ENCODE peak calls at places on chromosome 7, in six cellular contexts. B is kidney, V is keratinocyte, F is stomach, T is Peyer's patch, M is left ventricle myocardium inferior. O is an unnamed sample. For H3K36me3, the result is how much of the 10 kb centered on the place peaks cover.

GRCh38 chr7:28572321-28573058 is 160.2 kb downstream of the CREB5 start:
- DNase-seq in B (no peak), V (no peak), F (no peak), T (no peak), M (no peak), O (no peak)

GRCh38 chr7:1209097-1209496 is 23.6 kb upstream of the UNCX start:
- DNase-seq in B (no peak), V (no peak), F (no peak), T (no peak), M (no peak), O (no peak)

GRCh38 chr7:52309631-52310030 is 725.8 kb upstream of the POM121L12 start:
- DNase-seq in B (no peak), V (no peak), F (no peak), T (no peak), M (no peak), O (no peak)

GRCh38 chr7:148834605-148835004 is 49.5 kb downstream of the EZH2 start:
- DNase-seq in B (no peak), V (no peak), F (no peak), T (no peak), M (no peak), O (no peak)

GRCh38 chr7:82699773-82700186 is 256.2 kb upstream of the CACNA2D1 start:
- DNase-seq in B (no peak), V (peak), F (peak), T (no peak), M (no peak), O (no peak)

GRCh38 chr7:149071641-149072437 is 18.7 kb downstream of the ZNF786 start:
- DNase-seq in B (peak), V (no peak), F (no peak), T (no peak), M (peak), O (no peak)

GRCh38 chr7:126720232-126720631 is 532.5 kb downstream of the GRM8 start:
- DNase-seq in B (no peak), V (no peak), F (no peak), T (no peak), M (no peak), O (peak)

GRCh38 chr7:80781561-80781979 is 137.3 kb downstream of the SEMA3C start:
- DNase-seq in B (no peak), V (peak), F (peak), T (no peak), M (peak), O (no peak)

GRCh38 chr7:156460861-156461632 is 179.5 kb upstream of the RNF32 start:
- DNase-seq in B (no peak), V (no peak), F (peak), T (no peak), M (no peak), O (no peak)

GRCh38 chr7:124801330-124801895 is 35.8 kb upstream of the GPR37 start:
- DNase-seq in B (no peak), V (no peak), F (no peak), T (no peak), M (no peak), O (no peak)

GRCh38 chr7:35257251-35258124 is 3.6 kb upstream of the TBX20 start:
- DNase-seq in B (no peak), V (no peak), F (no peak), T (no peak), M (peak), O (no peak)

GRCh38 chr7:107023522-107024149 is 20.9 kb upstream of the PRKAR2B start:
- DNase-seq in B (no peak), V (no peak), F (no peak), T (no peak), M (no peak), O (no peak)

GRCh38 chr7:8362723-8363369 is 70.6 kb upstream of the NXPH1 start:
- DNase-seq in B (no peak), V (no peak), F (no peak), T (no peak), M (no peak), O (no peak)

GRCh38 chr7:5637415-5637814 is 144.0 kb downstream of the RNF216 start:
- DNase-seq in B (no peak), V (no peak), F (no peak), T (no peak), M (no peak), O (no peak)

GRCh38 chr7:86558680-86559079 is 85.0 kb upstream of the GRM3 start:
- DNase-seq in B (no peak), V (no peak), F (no peak), T (no peak), M (no peak), O (no peak)

GRCh38 chr7:31104361-31105255 is 52.5 kb downstream of the ADCYAP1R1 start:
- DNase-seq in B (no peak), V (no peak), F (peak), T (peak), M (no peak), O (no peak)

GRCh38 chr7:130650616-130651015 is 17.9 kb downstream of the COPG2 start:
- DNase-seq in B (no peak), V (no peak), F (no peak), T (no peak), M (no peak), O (no peak)
- H3K36me3 ChIP-seq in B (under half), V (under half), F (under half), T (under half), M (under half), O (under half)

GRCh38 chr7:121395494-121395960 is 581 bp downstream of the FAM3C start:
- DNase-seq in B (no peak), V (no peak), F (peak), T (no peak), M (no peak), O (no peak)

GRCh38 chr7:121397346-121397745 is 1.2 kb upstream of the FAM3C start:
- DNase-seq in B (no peak), V (no peak), F (no peak), T (no peak), M (no peak), O (no peak)

GRCh38 chr7:121397832-121398231 is 1.7 kb upstream of the FAM3C start:
- DNase-seq in B (no peak), V (no peak), F (no peak), T (no peak), M (no peak), O (no peak)

GRCh38 chr7:121394709-121395140 is 1.4 kb downstream of the FAM3C start:
- DNase-seq in B (no peak), V (no peak), F (peak), T (peak), M (no peak), O (no peak)

DNA sequence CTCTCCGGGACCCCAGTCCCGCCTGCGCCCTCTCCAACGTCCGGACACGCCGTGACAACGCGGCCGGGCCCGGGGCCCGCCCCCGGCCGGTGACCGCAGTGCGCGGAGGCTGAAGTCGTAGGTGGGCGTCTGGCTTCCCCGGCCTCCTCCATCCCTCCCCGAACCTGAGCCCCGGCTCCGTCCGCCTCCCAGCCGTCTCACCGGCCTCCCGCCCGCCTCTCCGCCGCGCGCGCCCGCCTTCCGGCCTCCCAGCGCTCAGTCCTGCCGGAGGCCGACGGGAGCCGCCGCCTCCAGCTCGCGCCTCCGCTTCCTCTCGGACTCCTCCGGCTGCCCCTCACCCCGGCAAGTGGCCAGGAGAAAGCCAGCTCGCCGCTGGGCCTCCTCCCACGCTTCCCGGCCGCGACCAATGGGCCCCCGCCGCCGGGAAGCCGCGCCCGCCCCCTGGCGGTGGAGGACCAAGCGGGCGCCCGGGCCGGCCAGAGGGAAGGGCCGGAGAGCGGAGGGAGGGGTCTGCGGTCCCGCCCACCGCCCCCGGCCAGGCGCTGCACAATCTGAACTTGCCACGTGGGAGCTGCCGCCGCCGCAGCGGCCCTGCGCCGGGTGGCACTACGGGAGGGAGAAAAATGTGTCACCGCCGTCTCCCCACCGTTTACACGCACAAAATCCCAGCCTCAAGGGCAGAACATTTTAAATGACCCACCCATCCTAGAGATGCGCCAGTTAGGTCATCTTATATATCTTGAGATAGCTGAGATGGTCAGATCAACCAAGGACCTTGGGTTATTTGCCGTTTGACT is at the start of gene FAM3C:
- DNase-seq in B (peak), V (peak), F (peak), T (peak), M (peak), O (peak)
- TF ChIP-seq CTCF in B (peak), V (peak), F (peak), T (peak), M (peak), O (no peak)

DNA sequence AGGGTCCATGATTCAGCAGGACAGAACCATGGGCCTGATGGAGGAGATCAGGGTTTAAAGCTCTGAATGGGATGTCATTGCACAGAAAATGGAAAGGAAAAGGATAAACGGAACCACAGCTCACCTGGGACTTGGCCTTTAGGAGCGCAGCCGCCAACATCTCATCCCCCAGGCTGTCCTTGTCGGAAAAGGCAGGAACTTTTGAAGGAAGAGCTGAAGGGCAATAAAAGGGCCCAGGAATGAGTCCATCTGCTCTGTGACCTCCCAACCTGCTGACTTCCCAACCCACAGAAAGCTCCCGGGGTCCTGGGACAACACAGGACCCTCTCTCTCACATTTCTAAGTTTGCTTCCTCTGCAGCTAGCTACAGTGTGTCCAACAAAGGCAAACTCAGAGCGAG is 6.1 kb downstream of the ZNF3 start:
- DNase-seq in B (no peak), V (no peak), F (no peak), T (no peak), M (no peak), O (no peak)
- H3K36me3 ChIP-seq in B (under half), V (half or more), F (half or more), T (half or more), M (half or more), O (half or more)

GRCh38 chr7:51301806-51302205 is 14.8 kb downstream of the COBL start:
- DNase-seq in B (peak), V (no peak), F (no peak), T (no peak), M (no peak), O (no peak)

GRCh38 chr7:51297986-51298385 is 18.6 kb downstream of the COBL start:
- DNase-seq in B (no peak), V (no peak), F (no peak), T (no peak), M (no peak), O (no peak)

GRCh38 chr7:51298912-51299311 is 17.7 kb downstream of the COBL start:
- DNase-seq in B (peak), V (no peak), F (no peak), T (no peak), M (no peak), O (no peak)

GRCh38 chr7:51300762-51301674 is 15.6 kb downstream of the COBL start:
- DNase-seq in B (peak), V (no peak), F (no peak), T (no peak), M (no peak), O (no peak)

DNA sequence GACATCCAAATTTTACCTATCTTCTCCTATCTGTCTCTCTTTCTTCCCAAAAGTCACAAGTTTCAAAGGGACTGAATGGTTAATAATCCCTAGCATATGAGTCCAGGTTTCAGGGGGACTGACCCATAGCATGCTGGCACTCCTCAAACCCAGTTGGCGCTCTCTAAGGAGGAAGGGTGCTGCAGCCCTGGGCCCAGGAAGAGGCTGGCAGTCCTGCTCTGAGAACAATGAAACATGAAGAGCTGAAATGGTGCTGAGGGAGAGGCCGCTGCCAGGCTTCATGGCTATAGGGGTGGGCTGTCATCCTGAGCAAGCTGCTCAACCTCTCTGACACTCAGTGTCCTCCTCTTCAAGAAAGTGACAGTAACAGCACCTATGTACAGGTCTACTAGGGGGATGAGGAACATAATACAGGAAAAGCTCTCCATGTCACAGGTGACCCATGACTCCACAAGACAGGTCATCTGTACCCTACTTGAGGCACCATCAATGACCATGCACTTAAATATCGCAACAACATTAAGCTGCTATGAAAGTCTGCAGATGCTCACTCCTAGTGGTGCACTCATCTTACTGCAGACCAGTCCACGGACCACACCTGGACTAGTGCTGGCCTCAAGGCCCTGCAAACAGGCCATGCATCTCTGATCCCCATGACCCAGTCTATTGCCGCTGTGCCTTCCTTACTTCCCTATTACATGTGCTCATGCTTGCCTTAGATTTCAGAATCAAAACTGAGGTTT is 17.0 kb downstream of the COBL start:
- DNase-seq in B (peak), V (no peak), F (no peak), T (no peak), M (no peak), O (no peak)
- TF ChIP-seq CTCF in B (no peak), V (peak), F (no peak), T (no peak), M (peak), O (no peak)

GRCh38 chr7:151244156-151244870 is 4.2 kb downstream of the SMARCD3 start:
- DNase-seq in B (peak), V (no peak), F (peak), T (peak), M (no peak), O (no peak)

GRCh38 chr7:151243045-151243349 is 5.5 kb downstream of the SMARCD3 start:
- DNase-seq in B (no peak), V (no peak), F (no peak), T (peak), M (no peak), O (no peak)

GRCh38 chr7:151242181-151243044 is 6.1 kb downstream of the SMARCD3 start:
- DNase-seq in B (no peak), V (no peak), F (no peak), T (peak), M (no peak), O (no peak)

GRCh38 chr7:151244871-151245346 is 3.6 kb downstream of the SMARCD3 start:
- DNase-seq in B (peak), V (no peak), F (no peak), T (peak), M (no peak), O (no peak)

DNA sequence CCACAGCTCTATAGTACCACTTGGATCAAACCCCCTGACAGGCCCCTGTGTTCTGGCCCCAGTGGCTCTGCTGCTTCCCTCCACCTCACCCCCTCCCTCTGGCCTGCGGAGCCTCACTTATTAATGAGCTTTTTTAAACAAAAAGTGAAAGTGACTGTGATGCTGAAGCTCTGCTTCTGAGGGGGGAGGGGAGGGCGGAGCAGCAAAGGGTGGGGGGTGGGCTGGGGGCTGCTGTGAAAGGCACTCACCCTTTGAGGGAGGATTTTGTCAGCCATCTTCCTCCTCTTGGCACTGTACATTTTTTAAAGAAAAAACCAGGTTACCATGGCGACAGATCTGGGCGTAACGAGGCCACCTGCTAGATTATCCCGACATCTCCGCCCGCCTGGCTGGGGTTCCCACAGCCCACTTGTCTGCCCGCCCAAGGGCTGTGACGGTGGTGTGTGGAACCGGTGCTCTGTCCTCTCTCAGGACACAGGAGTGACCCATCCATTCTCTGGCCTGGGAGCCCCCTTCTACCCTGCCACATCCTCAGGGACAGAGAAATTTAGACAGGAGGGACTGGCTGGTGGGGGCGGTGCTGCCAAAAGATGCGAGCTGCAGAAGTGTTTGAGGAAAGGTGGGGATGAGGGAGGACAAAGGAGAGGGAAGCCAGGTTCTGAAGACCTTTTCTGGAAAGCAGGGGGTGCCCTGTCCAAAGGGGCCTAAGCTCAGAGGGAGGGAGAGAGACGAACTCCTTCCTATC is 4.9 kb downstream of the SMARCD3 start:
- DNase-seq in B (peak), V (no peak), F (no peak), T (peak), M (no peak), O (no peak)
- H3K36me3 ChIP-seq in B (under half), V (under half), F (under half), T (under half), M (under half), O (under half)

GRCh38 chr7:157824819-157825121 is 488.0 kb downstream of the DNAJB6 start:
- DNase-seq in B (peak), V (no peak), F (no peak), T (no peak), M (no peak), O (no peak)
- TF ChIP-seq CTCF in B (no peak), V (no peak), F (no peak), T (no peak), M (no peak), O (no peak)

DNA sequence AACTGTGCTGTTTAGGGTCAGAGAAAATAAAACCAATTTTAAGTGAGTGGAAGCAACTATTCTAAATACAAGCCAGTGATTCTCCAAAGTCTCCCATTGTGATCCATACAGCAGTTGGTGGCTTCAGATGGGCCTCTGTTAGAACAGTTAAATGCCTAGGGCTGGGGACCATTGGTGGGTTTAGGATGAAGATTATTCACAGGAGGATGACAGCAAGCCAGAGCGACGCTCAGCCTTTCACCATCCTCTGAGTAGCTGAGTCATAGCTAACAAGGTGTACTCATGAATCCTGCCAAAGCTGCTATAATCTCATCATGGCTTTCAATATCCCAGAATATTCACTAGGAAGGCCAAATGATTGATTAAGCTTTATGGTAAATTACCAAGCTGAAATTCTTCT is 39.6 kb downstream of the STARD3NL start:
- DNase-seq in B (no peak), V (no peak), F (no peak), T (no peak), M (no peak), O (no peak)
- H3K36me3 ChIP-seq in B (under half), V (under half), F (half or more), T (under half), M (half or more), O (under half)

DNA sequence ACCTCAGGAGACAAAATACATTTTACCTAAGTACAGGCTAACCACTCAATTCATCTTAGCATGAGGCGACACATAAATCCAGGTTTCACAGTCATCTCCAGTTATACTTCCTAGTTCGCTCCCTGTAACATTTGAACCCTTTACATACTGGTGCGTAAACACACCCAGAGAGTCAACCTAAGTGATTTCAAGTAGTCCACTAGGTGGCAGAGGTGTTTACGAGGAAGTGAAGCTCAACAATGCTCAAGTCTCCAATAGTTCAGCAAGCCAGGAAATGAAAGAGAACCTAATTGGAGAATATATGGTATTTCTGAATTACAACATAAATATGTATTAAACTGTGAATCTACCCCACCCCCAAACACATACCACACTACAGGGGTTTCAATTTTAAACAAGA is 76.3 kb upstream of the ABCB5 start:
- DNase-seq in B (no peak), V (no peak), F (no peak), T (no peak), M (no peak), O (no peak)
- TF ChIP-seq CTCF in B (no peak), V (no peak), F (no peak), T (no peak), M (peak), O (peak)

GRCh38 chr7:158743219-158743618 is 38.6 kb upstream of the NCAPG2 start:
- DNase-seq in B (no peak), V (no peak), F (no peak), T (no peak), M (no peak), O (no peak)
- H3K36me3 ChIP-seq in B (under half), V (under half), F (half or more), T (half or more), M (half or more), O (under half)

DNA sequence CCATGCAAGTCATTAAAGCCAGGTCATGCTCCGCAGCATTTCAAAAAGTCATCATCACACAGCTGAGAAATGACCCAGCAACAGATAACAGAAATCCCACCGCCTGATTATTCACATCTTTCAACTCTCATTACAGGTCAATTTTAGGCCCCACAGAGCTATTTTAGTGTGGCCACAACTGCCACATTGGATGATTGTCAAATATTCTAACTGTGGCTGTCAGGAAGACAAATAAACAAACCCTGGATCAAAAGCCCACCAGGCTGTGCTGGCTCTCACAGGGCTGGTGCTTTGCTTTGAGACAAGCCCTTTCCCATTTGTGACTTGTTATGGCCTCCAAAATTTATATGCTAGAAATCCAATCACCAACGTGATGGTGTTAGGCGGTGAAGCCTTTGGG is 117.6 kb upstream of the CDC14C start:
- DNase-seq in B (no peak), V (no peak), F (no peak), T (no peak), M (no peak), O (no peak)
- TF ChIP-seq CTCF in B (no peak), V (no peak), F (no peak), T (no peak), M (no peak), O (no peak)